ENCODE peak calls at places on chromosomes 16 and 17, in seven cellular contexts. O is HFF-Myc, F is neural crest cell, T is cardiac fibroblast, Y is mucosa of descending colon, N is body of pancreas, X is IMR-90. P is an unnamed sample.

GRCh38 chr17:63446981-63447687 is 1.0 kb upstream of the CYB561 start:
- DNase-seq in O (no peak), F (no peak), T (peak; percentile 86), Y (peak; percentile 72), N (peak; percentile 61), X (no peak), P (peak; percentile 59)

GRCh38 chr17:75854111-75854748 is 905 bp downstream of the WBP2 start:
- DNase-seq in O (no peak), F (no peak), T (peak; percentile 68), Y (no peak), N (peak; percentile 64), X (peak; percentile 57), P (no peak)

GRCh38 chr16:52705192-52705591 is 158.2 kb upstream of the TOX3 start:
- DNase-seq in O (no peak), F (no peak), T (no peak), Y (no peak), N (no peak), X (no peak), P (no peak)

GRCh38 chr17:17540935-17541639 is 44.9 kb upstream of the RASD1 start:
- DNase-seq in O (no peak), F (no peak), T (no peak), Y (no peak), N (no peak), X (no peak), P (no peak)

GRCh38 chr16:70634861-70635260 is 11.5 kb upstream of the IL34 start:
- DNase-seq in O (no peak), F (no peak), T (peak; percentile 65), Y (no peak), N (no peak), X (peak; percentile 63), P (no peak)

GRCh38 chr17:27323538-27324212 is 29.8 kb downstream of the WSB1 start:
- DNase-seq in O (peak; percentile 67), F (no peak), T (peak; percentile 94), Y (peak; percentile 89), N (peak; percentile 51), X (peak; percentile 16), P (peak; percentile 30)

GRCh38 chr16:5438591-5438990 is 341.0 kb upstream of the EEF2KMT start:
- DNase-seq in O (no peak), F (no peak), T (no peak), Y (no peak), N (no peak), X (no peak), P (no peak)

GRCh38 chr17:79191270-79191934 is 116.8 kb downstream of the ENGASE start:
- DNase-seq in O (no peak), F (no peak), T (no peak), Y (no peak), N (no peak), X (no peak), P (no peak)

GRCh38 chr17:4406386-4406785 is 27.4 kb upstream of the SPNS3 start:
- DNase-seq in O (no peak), F (no peak), T (no peak), Y (no peak), N (no peak), X (no peak), P (no peak)

GRCh38 chr17:4405699-4406098 is 28.0 kb upstream of the SPNS3 start:
- DNase-seq in O (no peak), F (no peak), T (no peak), Y (no peak), N (no peak), X (no peak), P (no peak)

GRCh38 chr17:4407216-4407615 is 26.5 kb upstream of the SPNS3 start:
- DNase-seq in O (no peak), F (no peak), T (peak; percentile 15), Y (no peak), N (no peak), X (no peak), P (no peak)

GRCh38 chr17:4407851-4408250 is 25.9 kb upstream of the SPNS3 start:
- DNase-seq in O (no peak), F (no peak), T (no peak), Y (peak; percentile 59), N (peak; percentile 67), X (no peak), P (no peak)

GRCh38 chr17:4405038-4405669 is 28.6 kb upstream of the SPNS3 start:
- DNase-seq in O (no peak), F (no peak), T (no peak), Y (no peak), N (no peak), X (no peak), P (no peak)
- TF ChIP-seq CTCF in O (no peak), F (no peak), T (no peak), Y (no peak), N (no peak), X (no peak), P (no peak)

DNA sequence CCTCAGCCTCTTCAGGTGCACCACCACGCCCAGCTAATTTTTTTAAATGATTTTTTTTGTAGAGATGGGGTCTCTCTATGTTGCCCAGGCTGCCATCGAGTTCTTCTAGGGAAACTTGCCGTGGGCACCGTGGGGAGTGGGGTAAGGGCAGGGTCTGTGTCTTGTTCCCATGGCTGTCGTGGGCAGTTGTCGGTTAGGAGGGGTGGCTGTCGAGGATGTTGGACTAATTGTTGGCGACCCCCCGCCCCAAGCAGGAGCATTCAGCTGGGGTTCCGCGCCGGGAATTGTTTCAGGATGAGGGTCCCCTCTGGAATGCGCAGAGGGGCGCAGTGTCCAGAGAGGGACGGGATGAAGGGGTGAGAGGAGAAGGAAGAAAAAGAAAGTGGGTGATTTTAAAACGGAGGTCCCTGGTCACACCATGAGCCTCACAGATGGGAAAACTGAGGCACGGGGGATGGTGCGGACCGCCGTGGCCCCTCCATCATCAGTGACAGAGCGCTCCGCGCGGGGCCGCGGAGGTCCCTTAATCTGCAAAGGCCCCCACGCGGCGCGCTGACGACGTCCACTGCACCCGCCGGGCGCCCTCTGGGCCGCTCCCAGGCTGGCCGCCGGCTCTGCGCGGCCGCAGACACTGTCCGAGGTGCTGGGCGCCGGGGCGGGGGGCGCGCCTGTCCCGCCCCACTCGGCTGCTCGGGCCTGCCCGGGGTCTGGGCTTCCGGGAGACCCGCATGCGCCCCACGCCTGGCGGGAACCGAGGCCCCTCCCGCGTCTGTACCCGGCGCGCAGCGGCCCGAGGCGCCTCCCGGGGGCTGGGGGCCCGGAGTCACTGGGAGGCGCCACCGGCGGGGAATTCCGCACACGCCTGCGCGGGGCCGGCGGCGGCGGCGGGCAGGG is 763 bp upstream of the RNF213 start:
- DNase-seq in O (no peak), F (peak; percentile 55), T (peak; percentile 81), Y (peak; percentile 89), N (peak; percentile 77), X (peak; percentile 65), P (peak; percentile 63)
- TF ChIP-seq CTCF in O (no peak), F (no peak), T (no peak), Y (no peak), N (no peak), X (no peak), P (no peak)

GRCh38 chr16:50369133-50369804 is 481 bp upstream of the BRD7 start:
- DNase-seq in O (no peak), F (no peak), T (no peak), Y (no peak), N (no peak), X (no peak), P (no peak)
- TF ChIP-seq CTCF in O (no peak), F (no peak), T (no peak), Y (no peak), N (no peak), X (no peak), P (no peak)

GRCh38 chr16:23132921-23133532 is 16.2 kb downstream of the USP31 start:
- DNase-seq in O (no peak), F (no peak), T (peak; percentile 38), Y (no peak), N (no peak), X (peak; percentile 28), P (no peak)

GRCh38 chr16:23137256-23137655 is 12.0 kb downstream of the USP31 start:
- DNase-seq in O (no peak), F (no peak), T (no peak), Y (no peak), N (no peak), X (no peak), P (no peak)

GRCh38 chr16:23131841-23132576 is 17.2 kb downstream of the USP31 start:
- DNase-seq in O (no peak), F (no peak), T (peak; percentile 45), Y (no peak), N (no peak), X (no peak), P (no peak)

GRCh38 chr16:23131436-23131835 is 17.8 kb downstream of the USP31 start:
- DNase-seq in O (no peak), F (no peak), T (no peak), Y (no peak), N (no peak), X (no peak), P (no peak)

DNA sequence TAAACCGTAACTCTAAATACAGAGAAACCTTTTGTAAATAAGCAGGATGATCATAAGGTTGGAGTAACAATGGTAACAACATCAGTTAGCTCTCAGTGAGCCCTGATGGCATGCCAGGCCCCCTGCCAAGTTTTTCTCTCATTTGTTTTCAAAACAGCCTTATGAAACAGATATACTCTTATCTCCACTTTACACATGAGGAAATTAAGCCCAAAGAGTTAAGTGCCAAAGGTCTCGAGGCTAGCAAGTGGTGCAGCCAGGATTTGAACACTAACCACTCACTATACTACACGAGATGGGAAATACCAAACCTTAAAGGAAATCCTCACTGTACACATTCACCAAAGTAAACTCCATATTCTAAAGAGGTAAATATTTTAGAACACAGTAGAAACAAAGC is 15.0 kb downstream of the USP31 start:
- DNase-seq in O (no peak), F (no peak), T (peak; percentile 77), Y (no peak), N (peak; percentile 59), X (no peak), P (no peak)
- TF ChIP-seq CTCF in O (no peak), F (no peak), T (no peak), Y (no peak), N (no peak), X (no peak), P (no peak)

DNA sequence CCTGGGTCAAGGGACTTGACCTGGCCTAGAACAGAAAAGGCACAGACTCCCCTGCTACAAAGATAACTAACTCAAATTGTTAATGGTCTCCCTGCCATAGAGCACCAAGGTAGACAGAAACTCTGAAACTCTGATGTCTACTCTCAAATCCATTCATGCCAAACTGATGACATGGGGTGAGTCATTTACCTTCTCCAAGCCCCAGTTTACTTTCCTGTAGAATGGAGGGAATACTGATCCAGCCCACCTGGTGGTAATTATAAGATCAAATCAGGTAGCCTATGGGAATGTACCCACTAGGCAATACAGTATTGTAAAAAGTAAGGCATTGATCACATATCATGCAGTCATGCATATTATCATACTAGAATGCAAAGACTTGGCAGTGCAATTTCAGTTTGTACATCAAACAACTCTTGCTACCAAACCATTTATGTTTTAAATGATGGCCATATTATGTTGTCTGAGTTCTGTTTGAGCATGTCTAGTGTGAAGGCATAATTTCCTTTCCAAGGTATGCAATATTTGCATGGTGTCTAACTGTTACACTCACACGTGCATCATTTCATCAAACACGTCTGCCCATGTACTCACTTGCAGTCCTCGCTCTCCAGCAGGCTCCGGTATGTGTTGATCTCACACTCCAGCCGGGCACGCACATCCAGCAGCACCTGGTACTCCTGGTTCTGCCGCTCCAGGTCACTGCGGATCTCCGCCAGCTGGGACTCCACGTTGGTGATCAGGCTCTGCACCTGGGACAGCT is 3.0 kb downstream of the KRT31 start:
- DNase-seq in O (no peak), F (no peak), T (no peak), Y (no peak), N (no peak), X (peak; percentile 23), P (no peak)
- TF ChIP-seq CTCF in O (no peak), F (no peak), T (no peak), Y (no peak), N (no peak), X (no peak), P (no peak)

GRCh38 chr16:81598083-81598482 is 153.5 kb downstream of the CMIP start:
- DNase-seq in O (no peak), F (no peak), T (no peak), Y (no peak), N (no peak), X (no peak), P (no peak)
- TF ChIP-seq CTCF in O (peak; percentile 12), F (peak; percentile 26), T (no peak), Y (no peak), N (no peak), X (no peak), P (peak; percentile 15)

P was measured in glutamatergic neuron.